ENCODE peak calls at places on chromosomes 12 and 14, in five cellular contexts. P is kidney tubule cell; G is SJSA1; M is activated CD4-positive, alpha-beta T cell treated with anti-CD3 and anti-CD28 coated beads, Interleukin-2, amount 10 ng/mL, durations not matched to agents 7 days and 5 days; N is AML-193. V is an unnamed sample.

GRCh38 chr14:72332054-72332453 is 399.8 kb downstream of the RGS6 start:
- DNase-seq in P (no peak), M (no peak), N (no peak), G (no peak), V (no peak)

GRCh38 chr14:104268725-104269436 is 130.5 kb downstream of the KIF26A start:
- DNase-seq in P (no peak), N (no peak), M (no peak), G (no peak), V (no peak)

GRCh38 chr12:57830393-57830792 is 11.9 kb upstream of the AVIL start:
- DNase-seq in G (no peak), N (no peak), P (no peak), M (no peak), V (no peak)

GRCh38 chr12:70408004-70408790 is 42.1 kb downstream of the KCNMB4 start:
- DNase-seq in G (no peak), P (no peak), N (no peak), M (no peak), V (no peak)

GRCh38 chr12:121453629-121454028 is 53.7 kb downstream of the RNF34 start:
- DNase-seq in N (no peak), G (no peak), P (no peak), M (no peak), V (no peak)

GRCh38 chr12:52338241-52338960 is 17.2 kb upstream of the KRT83 start:
- DNase-seq in P (no peak), G (no peak), M (no peak), N (no peak), V (no peak)

GRCh38 chr12:14952295-14952995 is 9.0 kb downstream of the ARHGDIB start:
- DNase-seq in P (peak; percentile 97), G (peak; percentile 86), M (peak; percentile 77), N (peak; percentile 78), V (no peak)

GRCh38 chr12:84397846-84398245 is 514.8 kb downstream of the SLC6A15 start:
- DNase-seq in P (no peak), M (no peak), G (no peak), N (no peak), V (no peak)

GRCh38 chr12:102522768-102523167 is 42.4 kb upstream of the IGF1 start:
- DNase-seq in P (no peak), N (no peak), G (no peak), M (no peak), V (no peak)

GRCh38 chr12:121568971-121569808 is 11.6 kb downstream of the KDM2B start:
- DNase-seq in G (no peak), M (no peak), P (no peak), N (no peak), V (no peak)

GRCh38 chr14:77036484-77037337 is 8.2 kb upstream of the IRF2BPL start:
- DNase-seq in N (no peak), P (no peak), M (no peak), G (no peak), V (no peak)

GRCh38 chr14:80809663-80810062 is 131.9 kb downstream of the CEP128 start:
- DNase-seq in M (no peak), N (no peak), G (no peak), P (no peak), V (no peak)

GRCh38 chr12:643478-644292 is 19.6 kb downstream of the NINJ2 start:
- DNase-seq in G (no peak), N (peak; percentile 46), M (no peak), P (no peak), V (no peak)

GRCh38 chr12:48988030-48988649 is 10.0 kb downstream of the WNT1 start:
- DNase-seq in M (peak; percentile 76), N (peak; percentile 51), G (no peak), P (peak; percentile 51), V (peak; percentile 16)

GRCh38 chr12:110741371-110741770 is 1.3 kb downstream of the PPP1CC start:
- DNase-seq in G (peak; percentile 39), P (peak; percentile 21), M (peak; percentile 51), N (peak; percentile 25), V (no peak)

GRCh38 chr14:103890836-103891666 is 37.2 kb upstream of the TDRD9 start:
- DNase-seq in N (no peak), G (no peak), M (no peak), P (peak; percentile 58), V (no peak)

GRCh38 chr14:39847191-39847590 is 415.0 kb upstream of the FBXO33 start:
- DNase-seq in N (no peak), M (no peak), P (peak; percentile 73), G (peak; percentile 4), V (no peak)

GRCh38 chr12:107990325-107990724 is 138.8 kb upstream of the WSCD2 start:
- DNase-seq in G (no peak), N (peak; percentile 11), P (peak; percentile 25), M (peak; percentile 46), V (no peak)

V was measured in GDM1.